ENCODE peak calls at places on chromosomes 1 and 21, in four cellular contexts. One of them, this sample, is unnamed.
A peak's percentile ranks its signal among the peaks of the same experiment; 100 is the strongest.

GRCh38 chr1:91098299-91098901 is 76.6 kb upstream of the ZNF644 start:
- DNase-seq in fibroblast of lung: peak; percentile 10
- DNase-seq in AG09319: no peak
- DNase-seq in mesothelial cell of epicardium: no peak
- DNase-seq in this sample: no peak

GRCh38 chr1:231213831-231214573 is 27.0 kb upstream of the GNPAT start:
- DNase-seq in fibroblast of lung: no peak
- DNase-seq in AG09319: no peak
- DNase-seq in mesothelial cell of epicardium: no peak
- DNase-seq in this sample: no peak

GRCh38 chr1:27331426-27331825 is 9.5 kb downstream of the TMEM222 start:
- DNase-seq in fibroblast of lung: no peak
- DNase-seq in AG09319: no peak
- DNase-seq in mesothelial cell of epicardium: no peak
- DNase-seq in this sample: no peak

GRCh38 chr1:58779837-58780585 is 3.8 kb downstream of the JUN start:
- DNase-seq in fibroblast of lung: peak; percentile 77
- DNase-seq in AG09319: no peak
- DNase-seq in mesothelial cell of epicardium: no peak
- DNase-seq in this sample: no peak

GRCh38 chr21:36499578-36500471 is 19.9 kb upstream of the CLDN14 start:
- DNase-seq in fibroblast of lung: peak; percentile 45
- DNase-seq in AG09319: no peak
- DNase-seq in mesothelial cell of epicardium: no peak
- DNase-seq in this sample: no peak

GRCh38 chr1:111604931-111605330 is 14.7 kb upstream of the RAP1A start:
- DNase-seq in fibroblast of lung: peak; percentile 93
- DNase-seq in AG09319: no peak
- DNase-seq in mesothelial cell of epicardium: no peak
- DNase-seq in this sample: no peak

GRCh38 chr1:153789478-153790148 is 14.4 kb downstream of the SLC27A3 start:
- DNase-seq in fibroblast of lung: no peak
- DNase-seq in AG09319: no peak
- DNase-seq in mesothelial cell of epicardium: no peak
- DNase-seq in this sample: no peak

GRCh38 chr1:39575191-39576015 is 1.2 kb downstream of the PABPC4 start:
- DNase-seq in fibroblast of lung: peak; percentile 73
- DNase-seq in AG09319: no peak
- DNase-seq in mesothelial cell of epicardium: no peak
- DNase-seq in this sample: no peak

GRCh38 chr1:31447210-31447609 is 34.2 kb downstream of the SERINC2 start:
- DNase-seq in fibroblast of lung: no peak
- DNase-seq in AG09319: no peak
- DNase-seq in mesothelial cell of epicardium: no peak
- DNase-seq in this sample: no peak

GRCh38 chr1:100449477-100449876 is 88.5 kb upstream of the GPR88 start:
- DNase-seq in fibroblast of lung: no peak
- DNase-seq in AG09319: no peak
- DNase-seq in mesothelial cell of epicardium: no peak
- DNase-seq in this sample: no peak

GRCh38 chr1:6170742-6171201 is 9.3 kb downstream of the CHD5 start:
- DNase-seq in fibroblast of lung: no peak
- DNase-seq in AG09319: no peak
- DNase-seq in mesothelial cell of epicardium: peak; percentile 17
- DNase-seq in this sample: no peak

GRCh38 chr1:226776066-226776465 is 37.0 kb upstream of the ITPKB start:
- DNase-seq in fibroblast of lung: no peak
- DNase-seq in AG09319: no peak
- DNase-seq in mesothelial cell of epicardium: no peak
- DNase-seq in this sample: no peak

GRCh38 chr1:114236517-114236916 is 82.8 kb upstream of the SYT6 start:
- DNase-seq in fibroblast of lung: no peak
- DNase-seq in AG09319: no peak
- DNase-seq in mesothelial cell of epicardium: no peak
- DNase-seq in this sample: no peak

GRCh38 chr1:212754715-212755114 is 36.9 kb downstream of the NSL1 start:
- DNase-seq in fibroblast of lung: no peak
- DNase-seq in AG09319: no peak
- DNase-seq in mesothelial cell of epicardium: no peak
- DNase-seq in this sample: no peak

GRCh38 chr1:212759683-212760082 is 31.9 kb downstream of the NSL1 start:
- DNase-seq in fibroblast of lung: no peak
- DNase-seq in AG09319: no peak
- DNase-seq in mesothelial cell of epicardium: no peak
- DNase-seq in this sample: no peak

GRCh38 chr1:212762839-212763238 is 28.7 kb downstream of the NSL1 start:
- DNase-seq in fibroblast of lung: no peak
- DNase-seq in AG09319: no peak
- DNase-seq in mesothelial cell of epicardium: no peak
- DNase-seq in this sample: no peak

GRCh38 chr1:212762234-212762633 is 29.3 kb downstream of the NSL1 start:
- DNase-seq in fibroblast of lung: no peak
- DNase-seq in AG09319: no peak
- DNase-seq in mesothelial cell of epicardium: no peak
- DNase-seq in this sample: no peak

GRCh38 chr1:212760126-212760823 is 31.3 kb downstream of the NSL1 start:
- DNase-seq in fibroblast of lung: no peak
- DNase-seq in AG09319: no peak
- DNase-seq in mesothelial cell of epicardium: no peak
- DNase-seq in this sample: no peak
- TF ChIP-seq CTCF in fibroblast of lung: peak; percentile 10
- TF ChIP-seq CTCF in AG09319: peak; percentile 45
- TF ChIP-seq CTCF in mesothelial cell of epicardium: no peak
- TF ChIP-seq CTCF in this sample: peak; percentile 21

GRCh38 chr1:235599536-235599935 is 50.0 kb downstream of the GNG4 start:
- DNase-seq in fibroblast of lung: no peak
- DNase-seq in AG09319: no peak
- DNase-seq in mesothelial cell of epicardium: no peak
- DNase-seq in this sample: no peak

GRCh38 chr1:235595079-235595478 is 54.5 kb downstream of the GNG4 start:
- DNase-seq in fibroblast of lung: no peak
- DNase-seq in AG09319: no peak
- DNase-seq in mesothelial cell of epicardium: no peak
- DNase-seq in this sample: no peak

GRCh38 chr1:235601087-235601486 is 48.5 kb downstream of the GNG4 start:
- DNase-seq in fibroblast of lung: no peak
- DNase-seq in AG09319: no peak
- DNase-seq in mesothelial cell of epicardium: no peak
- DNase-seq in this sample: no peak

GRCh38 chr1:235597867-235598553 is 51.6 kb downstream of the GNG4 start:
- DNase-seq in fibroblast of lung: peak; percentile 42
- DNase-seq in AG09319: no peak
- DNase-seq in mesothelial cell of epicardium: no peak
- DNase-seq in this sample: no peak
- TF ChIP-seq CTCF in fibroblast of lung: peak; percentile 37
- TF ChIP-seq CTCF in AG09319: peak; percentile 39
- TF ChIP-seq CTCF in mesothelial cell of epicardium: no peak
- TF ChIP-seq CTCF in this sample: peak; percentile 64

DNA sequence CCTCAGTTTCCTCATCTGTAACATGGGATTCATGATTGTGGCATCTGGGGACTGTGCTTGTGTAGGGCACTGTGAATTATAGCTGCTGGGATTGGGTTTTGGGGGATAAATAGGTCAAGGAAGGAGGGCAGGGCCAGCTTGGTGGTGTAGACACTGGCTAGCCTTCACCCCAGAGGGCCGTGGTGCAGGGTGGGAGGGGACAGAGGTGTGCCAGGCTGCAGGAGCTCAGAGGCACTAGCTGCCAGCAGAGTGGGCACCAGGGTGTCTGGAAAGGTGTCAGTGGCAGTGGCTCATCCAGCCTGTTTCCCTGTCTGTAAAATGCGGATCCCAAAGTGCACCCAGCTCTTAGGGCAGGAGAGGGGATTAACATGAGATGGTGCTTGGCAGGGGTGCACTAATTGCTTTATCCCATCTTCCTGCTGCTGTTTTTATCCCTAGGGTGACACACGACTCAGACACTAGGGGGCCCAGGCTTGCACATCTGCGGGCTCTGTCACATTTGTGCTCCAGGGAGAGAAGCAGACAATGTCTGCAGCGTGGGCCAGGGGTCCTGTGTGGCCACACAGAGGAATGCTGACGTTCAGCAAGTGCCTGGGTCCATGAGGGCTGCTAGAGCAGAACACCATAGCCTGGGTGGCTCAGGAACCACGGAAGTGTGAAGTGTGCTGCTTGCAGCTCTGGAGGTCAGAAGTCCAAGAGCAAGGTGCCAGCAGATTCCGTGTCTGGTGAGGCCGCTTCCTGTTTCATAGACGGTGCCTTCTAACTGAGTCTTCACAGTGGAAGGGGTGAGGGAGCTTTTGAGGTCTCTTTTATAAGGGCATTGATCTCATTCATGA is 19.3 kb downstream of the OBSCN start:
- DNase-seq in fibroblast of lung: peak; percentile 48
- DNase-seq in AG09319: no peak
- DNase-seq in mesothelial cell of epicardium: no peak
- DNase-seq in this sample: peak; percentile 64
- TF ChIP-seq CTCF in fibroblast of lung: no peak
- TF ChIP-seq CTCF in AG09319: peak; percentile 44
- TF ChIP-seq CTCF in mesothelial cell of epicardium: no peak
- TF ChIP-seq CTCF in this sample: peak; percentile 43

GRCh38 chr1:86515597-86515996 is 31.3 kb upstream of the CLCA4 start:
- DNase-seq in fibroblast of lung: no peak
- DNase-seq in AG09319: no peak
- DNase-seq in mesothelial cell of epicardium: no peak
- DNase-seq in this sample: no peak
- TF ChIP-seq CTCF in fibroblast of lung: no peak
- TF ChIP-seq CTCF in AG09319: no peak
- TF ChIP-seq CTCF in mesothelial cell of epicardium: no peak
- TF ChIP-seq CTCF in this sample: peak; percentile 55

GRCh38 chr1:191993549-191993948 is 164.7 kb upstream of the RGS18 start:
- DNase-seq in fibroblast of lung: no peak
- DNase-seq in AG09319: no peak
- DNase-seq in mesothelial cell of epicardium: no peak
- DNase-seq in this sample: no peak
- TF ChIP-seq CTCF in fibroblast of lung: no peak
- TF ChIP-seq CTCF in AG09319: no peak
- TF ChIP-seq CTCF in mesothelial cell of epicardium: no peak
- TF ChIP-seq CTCF in this sample: peak; percentile 44

DNA sequence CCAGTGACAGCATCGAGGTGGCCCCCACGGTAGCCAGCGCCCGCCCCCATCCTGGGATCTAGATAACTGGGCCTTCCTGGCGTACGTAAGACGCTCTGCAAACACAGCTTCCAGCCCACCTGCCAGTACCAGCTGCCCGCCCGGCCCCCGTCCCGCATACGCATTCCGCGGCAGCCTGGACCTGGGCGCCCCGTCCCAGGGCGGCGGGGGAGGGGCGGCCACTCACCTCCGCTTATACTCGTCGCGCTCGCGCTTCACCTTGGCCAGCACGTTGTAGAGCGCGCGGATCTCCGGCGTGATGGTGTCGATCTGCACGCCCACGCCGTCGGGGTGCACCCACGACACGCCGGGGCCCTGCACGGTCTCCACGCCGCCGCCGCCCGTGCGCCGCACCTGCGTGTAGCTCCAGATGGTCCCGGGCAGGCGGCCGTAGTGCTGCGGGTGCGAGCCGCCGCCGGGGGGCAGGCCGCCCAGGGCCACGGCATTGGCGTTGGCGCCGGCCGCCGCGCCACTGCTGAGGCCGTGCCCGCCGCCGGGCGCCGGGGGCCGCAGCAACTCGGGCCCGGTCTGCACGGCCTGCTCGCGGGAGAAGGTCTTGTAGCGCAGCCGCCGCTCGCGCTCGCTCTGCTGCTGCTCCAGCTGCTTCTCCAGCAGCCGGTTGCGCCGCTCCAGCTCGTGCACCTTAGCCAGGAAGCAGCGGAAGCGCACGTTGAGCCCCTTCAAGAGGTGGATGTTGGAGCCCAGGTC is 861 bp downstream of the IFFO2 start:
- DNase-seq in fibroblast of lung: no peak
- DNase-seq in AG09319: no peak
- DNase-seq in mesothelial cell of epicardium: peak; percentile 32
- DNase-seq in this sample: no peak
- TF ChIP-seq CTCF in fibroblast of lung: no peak
- TF ChIP-seq CTCF in AG09319: no peak
- TF ChIP-seq CTCF in mesothelial cell of epicardium: no peak
- TF ChIP-seq CTCF in this sample: peak; percentile 24

GRCh38 chr1:160161965-160162705 is 10.7 kb downstream of the ATP1A4 start:
- DNase-seq in fibroblast of lung: peak; percentile 15
- DNase-seq in AG09319: no peak
- DNase-seq in mesothelial cell of epicardium: no peak
- DNase-seq in this sample: no peak
- TF ChIP-seq CTCF in fibroblast of lung: peak; percentile 34
- TF ChIP-seq CTCF in AG09319: peak; percentile 49
- TF ChIP-seq CTCF in mesothelial cell of epicardium: no peak
- TF ChIP-seq CTCF in this sample: peak; percentile 64

DNA sequence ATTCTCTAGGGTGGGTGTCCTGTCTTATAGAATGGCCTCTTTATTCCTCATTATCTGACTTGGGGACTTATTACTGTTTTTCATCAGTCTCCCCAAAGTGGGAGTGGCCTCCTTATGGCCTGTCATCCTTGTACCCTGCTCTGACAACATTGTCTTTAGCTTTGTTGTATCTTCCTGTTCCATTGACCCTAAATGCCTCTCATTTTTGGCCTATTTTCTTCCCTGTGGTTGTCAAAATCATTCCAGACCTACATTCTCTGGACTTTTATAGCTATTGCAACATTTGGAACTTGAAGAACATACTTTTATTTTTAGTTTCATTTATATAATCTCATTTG is 9.7 kb downstream of the SFT2D2 start:
- DNase-seq in fibroblast of lung: peak; percentile 28
- DNase-seq in AG09319: no peak
- DNase-seq in mesothelial cell of epicardium: no peak
- DNase-seq in this sample: no peak
- TF ChIP-seq CTCF in fibroblast of lung: no peak
- TF ChIP-seq CTCF in AG09319: no peak
- TF ChIP-seq CTCF in mesothelial cell of epicardium: no peak
- TF ChIP-seq CTCF in this sample: peak; percentile 1

DNA sequence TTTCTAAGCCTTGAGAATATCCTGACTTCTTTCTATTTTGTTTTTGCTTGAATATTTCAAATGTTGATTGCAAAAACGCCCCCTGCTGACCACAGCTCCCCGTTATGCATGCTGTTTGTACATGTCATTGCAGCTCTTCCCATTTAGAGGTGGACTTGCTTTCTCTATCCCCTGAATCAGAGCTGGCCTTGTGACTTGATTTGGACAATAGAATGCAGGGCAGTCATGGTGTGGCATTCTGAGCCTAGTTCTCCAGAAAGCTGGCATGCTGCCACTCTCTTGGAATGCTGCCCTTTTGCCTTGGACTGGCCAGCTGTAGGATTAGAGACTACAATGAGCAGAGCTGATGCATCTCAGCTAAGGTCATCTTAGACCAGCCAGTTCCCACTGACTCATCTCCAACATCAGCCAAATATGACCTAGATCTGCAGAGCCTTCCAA is 1561.5 kb downstream of the MRPL39 start:
- DNase-seq in fibroblast of lung: peak; percentile 94
- DNase-seq in AG09319: peak; percentile 47
- DNase-seq in mesothelial cell of epicardium: no peak
- DNase-seq in this sample: no peak
- TF ChIP-seq CTCF in fibroblast of lung: no peak
- TF ChIP-seq CTCF in AG09319: peak; percentile 21
- TF ChIP-seq CTCF in mesothelial cell of epicardium: no peak
- TF ChIP-seq CTCF in this sample: peak; percentile 41

This sample was measured in type B pancreatic cell.